ENCODE peak calls at places on chromosomes 13 and 19, in five cellular contexts. One of them, this sample, is unnamed. For H3K4me1, the result is how much of the 10 kb centered on the place peaks cover.

GRCh38 chr19:39125554-39126311 is at the start of gene PAK4:
- DNase-seq in breast epithelium: peak
- DNase-seq in GM23338: peak
- DNase-seq in Panc1: peak
- DNase-seq in GM12878: peak
- DNase-seq in this sample: peak

GRCh38 chr13:41231786-41232185 is 31.6 kb downstream of the MTRF1 start:
- DNase-seq in breast epithelium: no peak
- DNase-seq in GM23338: no peak
- DNase-seq in Panc1: no peak
- DNase-seq in GM12878: peak
- DNase-seq in this sample: no peak

GRCh38 chr13:51590966-51591627 is 6.8 kb downstream of the WDFY2 start:
- DNase-seq in breast epithelium: no peak
- DNase-seq in GM23338: peak
- DNase-seq in Panc1: peak
- DNase-seq in GM12878: no peak
- DNase-seq in this sample: peak

GRCh38 chr13:47303626-47304025 is 406.8 kb upstream of the HTR2A start:
- DNase-seq in breast epithelium: no peak
- DNase-seq in GM23338: no peak
- DNase-seq in Panc1: no peak
- DNase-seq in GM12878: no peak
- DNase-seq in this sample: no peak

GRCh38 chr13:44648392-44649117 is 72.4 kb upstream of the TSC22D1 start:
- DNase-seq in breast epithelium: no peak
- DNase-seq in GM23338: peak
- DNase-seq in Panc1: no peak
- DNase-seq in GM12878: no peak
- DNase-seq in this sample: no peak

GRCh38 chr19:30148039-30148438 is 206.0 kb downstream of the URI1 start:
- DNase-seq in breast epithelium: no peak
- DNase-seq in GM23338: no peak
- DNase-seq in Panc1: no peak
- DNase-seq in GM12878: no peak
- DNase-seq in this sample: no peak

GRCh38 chr19:29598036-29598435 is 8.0 kb upstream of the POP4 start:
- DNase-seq in breast epithelium: no peak
- DNase-seq in GM23338: no peak
- DNase-seq in Panc1: no peak
- DNase-seq in GM12878: no peak
- DNase-seq in this sample: no peak

GRCh38 chr13:51501592-51502205 is 48.9 kb upstream of the INTS6 start:
- DNase-seq in breast epithelium: no peak
- DNase-seq in GM23338: no peak
- DNase-seq in Panc1: no peak
- DNase-seq in GM12878: no peak
- DNase-seq in this sample: no peak

GRCh38 chr13:92804346-92804745 is 422.3 kb upstream of the GPC6 start:
- DNase-seq in breast epithelium: no peak
- DNase-seq in GM23338: no peak
- DNase-seq in Panc1: no peak
- DNase-seq in GM12878: no peak
- DNase-seq in this sample: no peak

GRCh38 chr19:16882146-16882545 is 6.7 kb upstream of the F2RL3 start:
- DNase-seq in breast epithelium: no peak
- DNase-seq in GM23338: no peak
- DNase-seq in Panc1: no peak
- DNase-seq in GM12878: no peak
- DNase-seq in this sample: no peak

GRCh38 chr19:40666803-40667438 is 23.5 kb downstream of the NUMBL start:
- DNase-seq in breast epithelium: no peak
- DNase-seq in GM23338: no peak
- DNase-seq in Panc1: no peak
- DNase-seq in GM12878: no peak
- DNase-seq in this sample: no peak

GRCh38 chr13:64164435-64164834 is 2748.8 kb upstream of the PCDH20 start:
- DNase-seq in breast epithelium: no peak
- DNase-seq in GM23338: no peak
- DNase-seq in Panc1: no peak
- DNase-seq in GM12878: no peak
- DNase-seq in this sample: no peak

GRCh38 chr19:48541813-48542212 is 10.2 kb upstream of the SULT2B1 start:
- DNase-seq in breast epithelium: no peak
- DNase-seq in GM23338: no peak
- DNase-seq in Panc1: no peak
- DNase-seq in GM12878: no peak
- DNase-seq in this sample: no peak

GRCh38 chr13:72696590-72696989 is 30.8 kb downstream of the MZT1 start:
- DNase-seq in breast epithelium: no peak
- DNase-seq in GM23338: no peak
- DNase-seq in Panc1: no peak
- DNase-seq in GM12878: no peak
- DNase-seq in this sample: no peak

GRCh38 chr13:111080642-111081041 is 34.5 kb upstream of the ARHGEF7 start:
- DNase-seq in breast epithelium: no peak
- DNase-seq in GM23338: peak
- DNase-seq in Panc1: no peak
- DNase-seq in GM12878: no peak
- DNase-seq in this sample: no peak

GRCh38 chr19:45191324-45191845 is 12.8 kb downstream of the BLOC1S3 start:
- DNase-seq in breast epithelium: peak
- DNase-seq in GM23338: no peak
- DNase-seq in Panc1: no peak
- DNase-seq in GM12878: no peak
- DNase-seq in this sample: peak

GRCh38 chr19:41939861-41940442 is 11.7 kb upstream of the ERFL start:
- DNase-seq in breast epithelium: no peak
- DNase-seq in GM23338: peak
- DNase-seq in Panc1: no peak
- DNase-seq in GM12878: no peak
- DNase-seq in this sample: no peak

GRCh38 chr19:41940443-41941409 is 12.5 kb upstream of the ERFL start:
- DNase-seq in breast epithelium: no peak
- DNase-seq in GM23338: peak
- DNase-seq in Panc1: no peak
- DNase-seq in GM12878: no peak
- DNase-seq in this sample: no peak

GRCh38 chr19:41944336-41944735 is 14.8 kb downstream of the RABAC1 start:
- DNase-seq in breast epithelium: no peak
- DNase-seq in GM23338: no peak
- DNase-seq in Panc1: no peak
- DNase-seq in GM12878: no peak
- DNase-seq in this sample: no peak

GRCh38 chr19:41941410-41942202 is 13.4 kb upstream of the ERFL start:
- DNase-seq in breast epithelium: no peak
- DNase-seq in GM23338: no peak
- DNase-seq in Panc1: no peak
- DNase-seq in GM12878: no peak
- DNase-seq in this sample: no peak

DNA sequence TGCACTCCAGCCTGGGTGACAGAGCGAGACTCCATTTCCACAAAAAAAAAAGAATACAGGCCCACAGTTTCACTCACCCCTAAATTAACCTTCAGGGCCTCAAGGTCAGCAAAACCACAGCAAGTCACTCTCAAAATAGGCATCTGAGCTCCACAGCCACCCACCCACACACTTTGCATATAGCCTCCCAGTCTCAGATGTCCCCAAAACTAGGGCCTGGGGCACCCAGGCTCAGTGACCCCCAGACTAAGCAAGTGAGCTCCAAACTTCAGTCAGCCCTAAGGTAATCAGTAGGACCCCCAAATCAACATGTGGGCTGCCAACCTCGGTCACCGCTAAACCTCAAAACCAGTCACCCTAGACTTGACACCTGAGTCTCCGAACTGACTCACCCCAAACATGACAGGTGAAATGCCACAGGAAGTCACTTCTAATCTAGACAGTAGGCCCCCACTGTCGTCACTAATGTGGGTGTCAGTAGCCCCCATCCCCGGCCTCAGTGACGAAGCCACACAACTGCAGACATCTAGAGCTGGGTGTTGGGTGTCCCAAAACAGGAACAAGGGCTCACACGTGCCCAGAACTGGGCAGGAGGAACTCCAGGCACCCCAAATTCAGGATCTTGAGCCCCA is 13.9 kb downstream of the RABAC1 start:
- DNase-seq in breast epithelium: peak
- DNase-seq in GM23338: no peak
- DNase-seq in Panc1: no peak
- DNase-seq in GM12878: peak
- DNase-seq in this sample: peak
- TF ChIP-seq POLR2AphosphoS5 in breast epithelium: no peak
- TF ChIP-seq POLR2AphosphoS5 in GM23338: no peak
- TF ChIP-seq POLR2AphosphoS5 in Panc1: no peak
- TF ChIP-seq POLR2AphosphoS5 in GM12878: peak
- TF ChIP-seq POLR2AphosphoS5 in this sample: no peak

GRCh38 chr13:97120976-97121375 is 101.2 kb upstream of the MBNL2 start:
- DNase-seq in breast epithelium: no peak
- DNase-seq in GM23338: no peak
- DNase-seq in Panc1: no peak
- DNase-seq in GM12878: no peak
- DNase-seq in this sample: no peak
- H3K4me1 ChIP-seq in breast epithelium: under half
- H3K4me1 ChIP-seq in GM23338: under half
- H3K4me1 ChIP-seq in Panc1: half or more
- H3K4me1 ChIP-seq in GM12878: under half
- H3K4me1 ChIP-seq in this sample: under half

GRCh38 chr13:29524176-29524575 is 71.3 kb downstream of the SLC7A1 start:
- DNase-seq in breast epithelium: no peak
- DNase-seq in GM23338: no peak
- DNase-seq in Panc1: no peak
- DNase-seq in GM12878: no peak
- DNase-seq in this sample: no peak

GRCh38 chr13:29524641-29525040 is 70.8 kb downstream of the SLC7A1 start:
- DNase-seq in breast epithelium: no peak
- DNase-seq in GM23338: no peak
- DNase-seq in Panc1: no peak
- DNase-seq in GM12878: no peak
- DNase-seq in this sample: no peak

GRCh38 chr13:29521336-29521735 is 74.2 kb downstream of the SLC7A1 start:
- DNase-seq in breast epithelium: no peak
- DNase-seq in GM23338: no peak
- DNase-seq in Panc1: no peak
- DNase-seq in GM12878: no peak
- DNase-seq in this sample: no peak

GRCh38 chr13:29522044-29522685 is 73.3 kb downstream of the SLC7A1 start:
- DNase-seq in breast epithelium: no peak
- DNase-seq in GM23338: no peak
- DNase-seq in Panc1: no peak
- DNase-seq in GM12878: no peak
- DNase-seq in this sample: no peak

DNA sequence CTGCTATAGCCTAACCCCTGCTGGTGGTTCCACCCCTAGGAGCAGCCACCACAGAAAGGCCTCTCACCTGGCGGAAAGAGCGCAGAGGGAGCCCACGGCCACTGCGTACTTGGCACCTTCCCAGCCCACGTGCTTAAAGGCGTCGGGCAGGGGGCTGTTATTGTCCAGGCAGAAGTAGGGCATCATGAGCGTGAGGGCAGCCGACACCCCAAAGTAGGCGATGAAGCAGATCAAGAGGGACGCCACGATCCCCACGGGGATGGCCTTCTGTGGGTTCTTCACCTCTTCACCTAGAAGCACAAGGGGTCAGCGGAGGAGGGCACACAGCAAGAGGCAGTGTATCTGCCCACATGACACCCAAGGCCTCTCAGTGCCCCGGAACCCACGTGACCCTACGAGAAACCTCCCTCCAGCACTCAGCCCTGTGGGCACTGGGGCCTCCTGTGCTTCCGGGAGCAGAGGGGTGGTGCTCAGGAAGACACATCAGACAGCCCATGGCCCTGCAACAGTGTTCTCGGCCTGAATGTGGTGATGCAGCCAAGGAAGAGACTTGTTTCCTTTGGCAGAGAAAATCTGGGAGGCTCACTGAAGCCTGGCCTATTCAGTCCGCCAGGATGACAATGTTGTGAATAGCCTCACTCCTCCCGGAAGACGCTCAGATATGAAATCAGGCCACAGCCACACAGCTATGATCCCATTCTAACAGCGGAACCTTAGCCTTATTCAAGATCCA is 72.1 kb downstream of the SLC7A1 start:
- DNase-seq in breast epithelium: no peak
- DNase-seq in GM23338: no peak
- DNase-seq in Panc1: no peak
- DNase-seq in GM12878: no peak
- DNase-seq in this sample: no peak
- TF ChIP-seq POLR2AphosphoS5 in breast epithelium: no peak
- TF ChIP-seq POLR2AphosphoS5 in GM23338: no peak
- TF ChIP-seq POLR2AphosphoS5 in Panc1: no peak
- TF ChIP-seq POLR2AphosphoS5 in GM12878: no peak
- TF ChIP-seq POLR2AphosphoS5 in this sample: no peak

GRCh38 chr13:22061371-22061805 is 390.5 kb downstream of the FGF9 start:
- DNase-seq in breast epithelium: no peak
- DNase-seq in GM23338: peak
- DNase-seq in Panc1: no peak
- DNase-seq in GM12878: peak
- DNase-seq in this sample: no peak

GRCh38 chr13:22064854-22065646 is 394.2 kb downstream of the FGF9 start:
- DNase-seq in breast epithelium: no peak
- DNase-seq in GM23338: no peak
- DNase-seq in Panc1: no peak
- DNase-seq in GM12878: no peak
- DNase-seq in this sample: no peak

GRCh38 chr13:22061806-22062391 is 391.0 kb downstream of the FGF9 start:
- DNase-seq in breast epithelium: no peak
- DNase-seq in GM23338: no peak
- DNase-seq in Panc1: no peak
- DNase-seq in GM12878: peak
- DNase-seq in this sample: no peak

GRCh38 chr13:22062478-22063205 is 391.8 kb downstream of the FGF9 start:
- DNase-seq in breast epithelium: no peak
- DNase-seq in GM23338: no peak
- DNase-seq in Panc1: no peak
- DNase-seq in GM12878: no peak
- DNase-seq in this sample: no peak

GRCh38 chr13:22063416-22064124 is 392.7 kb downstream of the FGF9 start:
- DNase-seq in breast epithelium: no peak
- DNase-seq in GM23338: no peak
- DNase-seq in Panc1: no peak
- DNase-seq in GM12878: no peak
- DNase-seq in this sample: no peak
- H3K4me1 ChIP-seq in breast epithelium: under half
- H3K4me1 ChIP-seq in GM23338: under half
- H3K4me1 ChIP-seq in Panc1: under half
- H3K4me1 ChIP-seq in GM12878: under half
- H3K4me1 ChIP-seq in this sample: under half